ENCODE peak calls at places on chromosome 10, in ten cellular contexts. V is BJ, J is small intestine, M is PC-9, H is ascending aorta, C is cardiac muscle cell, B is astrocyte, D is PC-3, A is heart left ventricle, G is WERI-Rb-1. T is an unnamed sample. For H3K27me3, the result is how much of the 10 kb centered on the place peaks cover.

GRCh38 chr10:60856405-60856804 is 78.1 kb downstream of the CDK1 start:
- DNase-seq in V (no peak), J (no peak), M (no peak), H (no peak), C (no peak), B (no peak), D (no peak), A (no peak), G (no peak), T (no peak)

GRCh38 chr10:52542891-52543290 is 228.8 kb downstream of the DKK1 start:
- DNase-seq in V (no peak), J (no peak), M (no peak), H (no peak), C (no peak), B (no peak), D (peak), A (no peak), G (no peak), T (no peak)

GRCh38 chr10:66455304-66455703 is 470.5 kb upstream of the LRRTM3 start:
- DNase-seq in V (no peak), J (no peak), M (no peak), H (no peak), C (no peak), B (no peak), D (peak), A (no peak), G (no peak), T (no peak)

GRCh38 chr10:60846173-60846572 is 67.9 kb downstream of the CDK1 start:
- DNase-seq in V (no peak), J (no peak), M (no peak), H (no peak), C (no peak), B (peak), D (peak), A (no peak), G (peak), T (no peak)

GRCh38 chr10:79335094-79335469 is 12.2 kb upstream of the PPIF start:
- DNase-seq in V (no peak), J (no peak), M (no peak), H (no peak), C (no peak), B (no peak), D (no peak), A (no peak), G (no peak), T (no peak)

GRCh38 chr10:117938104-117938503 is 108.6 kb downstream of the RAB11FIP2 start:
- DNase-seq in V (no peak), J (no peak), M (no peak), H (no peak), C (no peak), B (no peak), D (no peak), A (no peak), G (no peak), T (no peak)

GRCh38 chr10:123966896-123967231 is 75.3 kb upstream of the CPXM2 start:
- DNase-seq in V (no peak), J (no peak), M (no peak), H (no peak), C (no peak), B (no peak), D (no peak), A (peak), G (no peak), T (no peak)

GRCh38 chr10:84193327-84193726 is 1.0 kb upstream of the CDHR1 start:
- DNase-seq in V (no peak), J (no peak), M (no peak), H (no peak), C (no peak), B (no peak), D (no peak), A (no peak), G (no peak), T (no peak)

GRCh38 chr10:43202657-43203490 is 64.0 kb downstream of the RASGEF1A start:
- DNase-seq in V (no peak), J (peak), M (no peak), H (no peak), C (peak), B (no peak), D (no peak), A (peak), G (peak), T (peak)

GRCh38 chr10:6048281-6049030 is 13.7 kb downstream of the IL2RA start:
- DNase-seq in V (no peak), J (no peak), M (no peak), H (no peak), C (no peak), B (no peak), D (no peak), A (no peak), G (no peak), T (no peak)

GRCh38 chr10:72886596-72887522 is 6.7 kb upstream of the OIT3 start:
- DNase-seq in V (no peak), J (no peak), M (no peak), H (no peak), C (no peak), B (no peak), D (no peak), A (no peak), G (peak), T (no peak)

GRCh38 chr10:48450233-48450810 is 143.8 kb downstream of the MAPK8 start:
- DNase-seq in V (no peak), J (no peak), M (no peak), H (no peak), C (no peak), B (no peak), D (no peak), A (no peak), G (no peak), T (no peak)

GRCh38 chr10:122279725-122280141 is 8.6 kb downstream of the BTBD16 start:
- DNase-seq in V (no peak), J (peak), M (no peak), H (no peak), C (peak), B (peak), D (peak), A (no peak), G (peak), T (no peak)

GRCh38 chr10:43610636-43611035 is 4.4 kb downstream of the ZNF485 start:
- DNase-seq in V (no peak), J (no peak), M (no peak), H (no peak), C (no peak), B (peak), D (no peak), A (no peak), G (no peak), T (no peak)

GRCh38 chr10:131585761-131586160 is 274.2 kb upstream of the TCERG1L start:
- DNase-seq in V (no peak), J (no peak), M (no peak), H (no peak), C (no peak), B (no peak), D (no peak), A (no peak), G (no peak), T (no peak)

GRCh38 chr10:3484306-3485187 is 300.5 kb downstream of the KLF6 start:
- DNase-seq in V (no peak), J (no peak), M (no peak), H (no peak), C (peak), B (no peak), D (no peak), A (no peak), G (no peak), T (no peak)

GRCh38 chr10:129958118-129958685 is 5.9 kb downstream of the EBF3 start:
- DNase-seq in V (no peak), J (no peak), M (no peak), H (no peak), C (peak), B (no peak), D (no peak), A (no peak), G (no peak), T (no peak)

GRCh38 chr10:132145002-132145401 is 41.7 kb upstream of the DPYSL4 start:
- DNase-seq in V (no peak), J (no peak), M (no peak), H (no peak), C (no peak), B (no peak), D (no peak), A (peak), G (no peak), T (no peak)

GRCh38 chr10:115095758-115096157 is 2.6 kb downstream of the ATRNL1 start:
- DNase-seq in V (no peak), J (no peak), M (no peak), H (no peak), C (no peak), B (no peak), D (no peak), A (no peak), G (no peak), T (no peak)

GRCh38 chr10:115093776-115094361 is 704 bp downstream of the ATRNL1 start:
- DNase-seq in V (no peak), J (peak), M (no peak), H (no peak), C (peak), B (no peak), D (no peak), A (peak), G (peak), T (peak)

GRCh38 chr10:115093286-115093775 is at the start of gene ATRNL1:
- DNase-seq in V (no peak), J (no peak), M (no peak), H (no peak), C (peak), B (no peak), D (no peak), A (peak), G (peak), T (peak)

GRCh38 chr10:115092555-115093285 is 445 bp upstream of the ATRNL1 start:
- DNase-seq in V (no peak), J (no peak), M (no peak), H (no peak), C (peak), B (peak), D (no peak), A (peak), G (peak), T (peak)

GRCh38 chr10:115094605-115095004 is 1.4 kb downstream of the ATRNL1 start:
- DNase-seq in V (no peak), J (no peak), M (no peak), H (no peak), C (no peak), B (no peak), D (no peak), A (no peak), G (no peak), T (no peak)
- H3K4me3 ChIP-seq in V (no peak), J (no peak), M (no peak), H (peak), C (peak), B (no peak), D (no peak), A (peak), G (peak), T (peak)

GRCh38 chr10:22321831-22322662 is 1.1 kb downstream of the BMI1 start:
- DNase-seq in V (no peak), J (no peak), M (no peak), H (no peak), C (peak), B (peak), D (no peak), A (peak), G (no peak), T (peak)

GRCh38 chr10:22321156-22321711 is 335 bp downstream of the BMI1 start:
- DNase-seq in V (no peak), J (peak), M (peak), H (no peak), C (peak), B (peak), D (peak), A (peak), G (peak), T (peak)

GRCh38 chr10:22323538-22324305 is 2.8 kb downstream of the BMI1 start:
- DNase-seq in V (no peak), J (no peak), M (no peak), H (no peak), C (no peak), B (no peak), D (peak), A (no peak), G (no peak), T (no peak)

GRCh38 chr10:22324413-22324812 is 3.5 kb downstream of the BMI1 start:
- DNase-seq in V (no peak), J (no peak), M (no peak), H (no peak), C (no peak), B (no peak), D (peak), A (no peak), G (no peak), T (no peak)

DNA sequence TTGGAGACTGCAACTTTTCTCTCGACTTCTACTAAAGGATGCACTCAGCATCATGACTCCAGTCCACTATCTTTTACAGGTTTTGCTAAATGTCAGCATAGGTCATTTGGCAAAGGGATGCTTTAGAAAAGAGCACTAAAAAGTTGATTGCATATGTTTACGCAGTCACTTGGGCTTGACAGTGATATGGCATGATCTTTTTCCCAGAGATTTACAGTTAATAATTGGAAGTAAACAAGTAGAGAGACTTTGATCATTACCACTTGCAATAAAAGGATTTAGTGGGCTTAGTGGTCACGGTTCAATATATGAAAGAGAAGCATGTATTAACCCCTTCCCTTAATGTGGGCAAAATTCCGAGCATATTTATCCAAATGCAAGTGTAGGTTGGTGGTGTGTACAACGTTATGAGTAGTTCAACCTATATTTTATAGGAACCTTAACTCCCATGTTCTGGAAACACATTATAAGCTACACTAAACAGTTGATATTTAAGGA is 1.8 kb downstream of the BMI1 start:
- DNase-seq in V (no peak), J (no peak), M (no peak), H (no peak), C (no peak), B (no peak), D (peak), A (no peak), G (no peak), T (no peak)
- H3K27me3 ChIP-seq in V (under half), J (under half), M (under half), H (under half), C (half or more), B (under half), D (under half), A (under half), G (under half), T (under half)

GRCh38 chr10:31136386-31136785 is 104.7 kb upstream of the ZNF438 start:
- DNase-seq in V (no peak), J (no peak), M (no peak), H (no peak), C (no peak), B (no peak), D (no peak), A (no peak), G (no peak), T (no peak)

GRCh38 chr10:31134303-31134928 is 102.8 kb upstream of the ZNF438 start:
- DNase-seq in V (no peak), J (no peak), M (peak), H (no peak), C (peak), B (peak), D (peak), A (no peak), G (peak), T (no peak)

GRCh38 chr10:31132681-31133239 is 101.1 kb upstream of the ZNF438 start:
- DNase-seq in V (no peak), J (no peak), M (no peak), H (no peak), C (no peak), B (no peak), D (no peak), A (no peak), G (no peak), T (no peak)

GRCh38 chr10:31133628-31134302 is 102.1 kb upstream of the ZNF438 start:
- DNase-seq in V (no peak), J (peak), M (no peak), H (peak), C (peak), B (peak), D (no peak), A (peak), G (peak), T (peak)

DNA sequence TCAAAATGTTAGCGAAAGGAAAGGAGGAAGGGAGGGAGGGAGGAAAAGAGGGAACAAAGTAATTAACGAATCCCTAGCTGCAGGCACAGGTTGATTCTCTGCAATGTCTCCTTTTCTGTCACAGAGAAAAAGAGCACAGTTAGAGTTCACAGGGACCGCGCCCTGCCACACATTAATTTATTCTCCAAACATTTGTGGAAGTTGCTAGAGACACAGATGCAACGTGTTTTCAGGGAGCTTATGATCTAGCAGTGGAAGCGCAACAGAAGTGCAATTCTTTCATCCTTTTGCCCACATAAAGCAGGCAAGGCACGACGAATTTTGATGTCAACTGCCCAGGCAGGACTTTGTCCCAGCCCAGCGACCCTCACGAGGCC is 101.6 kb upstream of the ZNF438 start:
- DNase-seq in V (no peak), J (no peak), M (no peak), H (no peak), C (no peak), B (no peak), D (no peak), A (no peak), G (no peak), T (no peak)
- H3K4me3 ChIP-seq in V (no peak), J (peak), M (peak), H (peak), C (no peak), B (no peak), D (no peak), A (peak), G (peak), T (peak)

DNA sequence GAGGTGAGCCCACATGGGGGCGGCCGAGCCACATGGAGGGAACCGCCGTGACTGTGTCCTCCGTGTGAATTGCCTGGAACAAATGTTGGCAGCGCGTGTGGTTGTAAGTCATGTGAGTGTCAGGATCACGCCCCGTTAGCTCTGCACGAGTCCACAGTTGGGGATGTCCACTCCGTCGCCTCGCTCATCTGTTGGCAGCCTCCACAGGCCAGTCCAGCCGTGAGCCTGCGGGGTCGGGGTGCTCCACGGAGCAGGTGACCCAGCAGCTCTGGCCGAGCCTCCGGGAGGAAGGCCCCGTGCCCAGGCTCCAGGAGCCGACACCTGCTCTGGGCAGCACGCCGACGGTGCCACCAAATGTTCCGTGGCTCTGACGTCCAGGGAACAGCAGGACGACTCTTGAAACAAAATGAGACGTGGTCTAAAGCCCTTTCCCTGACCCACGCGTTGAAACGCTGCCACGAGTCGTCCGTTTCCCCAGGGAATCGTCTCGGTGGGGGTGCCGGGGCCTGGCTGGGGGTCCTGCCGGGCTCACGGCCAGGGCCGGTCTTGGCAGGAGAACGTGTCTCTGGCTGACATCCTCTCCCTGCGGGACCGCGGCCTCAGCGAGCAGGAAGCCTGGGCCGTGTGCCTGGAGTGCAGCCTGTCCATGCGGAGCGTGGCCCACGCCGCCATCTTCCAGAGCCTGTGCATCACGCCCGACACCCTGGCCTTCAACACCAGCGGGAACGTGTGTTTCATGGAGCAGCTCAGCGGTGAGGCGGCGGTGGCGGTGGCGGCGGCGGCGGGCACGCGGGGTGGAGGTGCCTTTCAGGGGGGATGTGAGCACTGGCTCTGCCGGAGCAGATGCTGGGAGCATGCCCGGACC is 7.0 kb downstream of the KNDC1 start:
- DNase-seq in V (no peak), J (no peak), M (no peak), H (no peak), C (no peak), B (no peak), D (no peak), A (peak), G (no peak), T (no peak)
- H3K27me3 ChIP-seq in V (under half), J (under half), M (under half), H (under half), C (under half), B (under half), D (under half), A (under half), G (under half), T (half or more)

GRCh38 chr10:106502651-106503050 is 661.9 kb downstream of the SORCS1 start:
- DNase-seq in V (no peak), J (no peak), M (no peak), H (no peak), C (no peak), B (no peak), D (no peak), A (no peak), G (no peak), T (no peak)

GRCh38 chr10:106500585-106501525 is 663.7 kb downstream of the SORCS1 start:
- DNase-seq in V (no peak), J (no peak), M (no peak), H (no peak), C (no peak), B (peak), D (peak), A (no peak), G (no peak), T (no peak)

GRCh38 chr10:106498675-106499074 is 665.8 kb downstream of the SORCS1 start:
- DNase-seq in V (no peak), J (peak), M (no peak), H (no peak), C (no peak), B (no peak), D (no peak), A (no peak), G (no peak), T (no peak)

GRCh38 chr10:106499448-106499847 is 665.1 kb downstream of the SORCS1 start:
- DNase-seq in V (no peak), J (peak), M (no peak), H (no peak), C (no peak), B (no peak), D (no peak), A (no peak), G (no peak), T (no peak)

DNA sequence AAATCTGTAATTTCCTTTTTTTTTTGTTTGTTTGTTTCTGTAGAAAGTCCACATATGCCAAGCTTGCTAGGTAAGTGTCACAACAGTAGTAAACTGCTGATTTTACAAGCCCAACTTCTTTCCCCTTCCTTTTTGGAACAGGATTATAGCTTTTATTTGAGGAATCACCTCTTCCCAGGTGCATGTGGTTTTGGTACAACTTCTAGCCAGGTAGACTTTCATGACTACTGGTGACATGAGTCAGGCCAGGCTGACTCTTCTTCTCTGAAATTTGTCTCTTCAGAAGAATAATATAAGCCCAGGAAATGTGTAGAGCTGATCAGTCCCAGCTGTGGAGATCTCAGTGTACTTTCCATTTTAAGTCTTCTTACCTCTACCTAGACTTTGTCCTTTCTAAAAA is 664.5 kb downstream of the SORCS1 start:
- DNase-seq in V (no peak), J (no peak), M (no peak), H (no peak), C (no peak), B (no peak), D (peak), A (no peak), G (no peak), T (no peak)
- H3K4me3 ChIP-seq in V (no peak), J (no peak), M (no peak), H (no peak), C (no peak), B (no peak), D (no peak), A (no peak), G (no peak), T (no peak)

T was measured in psoas muscle.